ENCODE peak calls at places on chromosomes 4 and X, in four cellular contexts. U, N, Q and K are unnamed samples.

GRCh38 chr4:183012862-183013855 is 85.9 kb upstream of the WWC2 start:
- DNase-seq in Q (no peak), U (no peak), N (no peak), K (no peak)

GRCh38 chr4:138239496-138239895 is 2.7 kb downstream of the SLC7A11 start:
- DNase-seq in N (no peak), U (no peak), Q (no peak), K (peak)

GRCh38 chrX:136166221-136166855 is 19.0 kb downstream of the FHL1 start:
- DNase-seq in Q (no peak), U (peak), N (no peak), K (no peak)

GRCh38 chrX:43949669-43950068 is 23.5 kb downstream of the NDP start:
- DNase-seq in U (no peak), Q (no peak), N (no peak), K (peak)

GRCh38 chr4:83240379-83240875 is 44.2 kb downstream of the COQ2 start:
- DNase-seq in U (no peak), Q (no peak), N (peak), K (no peak)

GRCh38 chr4:145524535-145524934 is 42.9 kb downstream of the SMAD1 start:
- DNase-seq in N (no peak), U (no peak), Q (no peak), K (no peak)

GRCh38 chr4:186848437-186848836 is 124.8 kb upstream of the FAT1 start:
- DNase-seq in N (no peak), Q (no peak), U (no peak), K (no peak)

GRCh38 chr4:149140841-149141240 is 674.8 kb downstream of the IQCM start:
- DNase-seq in Q (no peak), N (no peak), U (peak), K (no peak)

GRCh38 chrX:63747331-63747730 is 37.7 kb downstream of the ARHGEF9 start:
- DNase-seq in U (peak), N (no peak), Q (no peak), K (peak)

GRCh38 chr4:69831646-69832325 is 28.2 kb downstream of the SULT1E1 start:
- DNase-seq in Q (no peak), U (no peak), N (peak), K (no peak)

GRCh38 chr4:168723020-168723419 is 226.2 kb downstream of the PALLD start:
- DNase-seq in U (peak), N (no peak), Q (no peak), K (peak)

GRCh38 chr4:1377606-1378261 is 28.5 kb downstream of the NKX1-1 start:
- DNase-seq in U (no peak), N (no peak), Q (no peak), K (no peak)

GRCh38 chrX:136812286-136812685 is 31.6 kb upstream of the ARHGEF6 start:
- DNase-seq in U (peak), N (no peak), Q (no peak), K (no peak)

GRCh38 chr4:146329042-146329716 is 114.8 kb downstream of the REELD1 start:
- DNase-seq in U (peak), N (no peak), Q (no peak), K (peak)

GRCh38 chr4:71231073-71231752 is 107.6 kb upstream of the SLC4A4 start:
- DNase-seq in U (peak), Q (no peak), N (no peak), K (no peak)

GRCh38 chrX:54411732-54412131 is 28.5 kb upstream of the TSR2 start:
- DNase-seq in Q (no peak), U (no peak), N (no peak), K (no peak)

GRCh38 chrX:47807548-47807947 is 29.2 kb upstream of the ZNF81 start:
- DNase-seq in Q (no peak), N (no peak), U (no peak), K (no peak)

GRCh38 chrX:31228415-31228832 is 156.6 kb upstream of the FTHL17 start:
- DNase-seq in Q (no peak), U (peak), N (no peak), K (no peak)

GRCh38 chr4:92514632-92515031 is 210.9 kb downstream of the GRID2 start:
- DNase-seq in N (no peak), U (no peak), Q (no peak), K (no peak)

GRCh38 chr4:185933078-185933581 is 121.1 kb upstream of the SORBS2 start:
- DNase-seq in Q (no peak), N (no peak), U (peak), K (peak)

GRCh38 chrX:155086961-155087735 is 15.8 kb downstream of the BRCC3 start:
- DNase-seq in N (no peak), U (no peak), Q (no peak), K (no peak)

GRCh38 chr4:99572527-99573240 is 1.9 kb upstream of the MTTP start:
- DNase-seq in U (peak), N (no peak), Q (no peak), K (no peak)

GRCh38 chr4:96407651-96408342 is 567.9 kb downstream of the PDHA2 start:
- DNase-seq in Q (no peak), U (no peak), N (no peak), K (no peak)

GRCh38 chr4:72701987-72702819 is 133.2 kb upstream of the ADAMTS3 start:
- DNase-seq in U (peak), N (no peak), Q (peak), K (peak)
- TF ChIP-seq FOS in U (no peak), N (no peak), Q (no peak), K (no peak)

GRCh38 chr4:176778063-176778462 is 14.7 kb downstream of the VEGFC start:
- DNase-seq in Q (no peak), N (no peak), U (peak), K (peak)
- TF ChIP-seq FOS in Q (no peak), N (no peak), U (peak), K (no peak)

DNA sequence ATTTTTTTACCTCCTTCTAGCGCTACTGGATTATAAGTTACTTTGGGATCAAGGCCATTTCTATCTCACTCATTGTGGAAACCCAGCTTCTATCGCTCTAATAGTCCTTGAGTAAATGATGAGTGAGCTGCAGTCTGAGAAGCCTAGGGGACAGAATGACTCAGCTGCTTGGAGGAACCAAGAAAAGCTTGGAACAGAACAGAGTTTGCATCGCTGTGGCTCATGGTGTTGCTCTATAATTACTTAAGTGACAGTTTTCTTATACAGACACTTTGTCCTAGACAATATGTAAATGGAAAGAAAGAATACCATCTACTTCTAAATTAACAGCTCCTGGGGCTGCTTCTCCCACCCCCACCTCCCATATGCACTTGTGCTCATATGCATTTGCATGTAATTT is 156.9 kb downstream of the SLIT2 start:
- DNase-seq in U (peak), Q (no peak), N (no peak), K (no peak)
- TF ChIP-seq FOS in U (no peak), Q (no peak), N (no peak), K (no peak)

DNA sequence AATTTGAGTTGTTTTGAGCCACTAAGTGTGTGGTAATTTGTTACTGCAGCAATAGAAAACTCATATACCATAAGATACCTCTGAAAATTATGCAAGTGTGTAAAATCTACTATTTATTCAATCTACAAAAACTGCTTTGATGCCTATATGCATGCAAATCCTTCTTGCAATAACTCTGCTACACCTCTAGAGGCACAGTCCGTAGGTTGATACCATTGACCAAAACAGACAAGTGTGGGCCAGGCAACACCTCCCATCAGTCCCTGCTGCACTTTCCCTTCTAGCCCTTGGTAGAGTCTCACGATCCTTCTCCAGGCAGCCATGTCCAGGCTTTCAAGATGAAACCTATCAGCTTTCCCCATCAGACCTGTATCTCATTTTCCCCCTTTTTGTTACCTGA is 48.8 kb upstream of the FAM9A start:
- DNase-seq in U (no peak), Q (no peak), N (no peak), K (no peak)
- TF ChIP-seq FOS in U (no peak), Q (no peak), N (no peak), K (no peak)